ENCODE peak calls at places on chromosomes 3 and 15, in seven cellular contexts. M, E, L, A, C, Q and I are unnamed samples. For H3K4me1, the result is how much of the 10 kb centered on the place peaks cover.

GRCh38 chr3:112759681-112760080 is 87.0 kb downstream of the CD200R1L start:
- DNase-seq in Q (no peak), E (no peak), A (no peak), L (no peak), C (no peak), M (no peak), I (no peak)

GRCh38 chr15:98725874-98726273 is 77.5 kb downstream of the IGF1R start:
- DNase-seq in E (no peak), C (no peak), A (no peak), Q (no peak), M (no peak), L (no peak), I (peak)

GRCh38 chr3:8239718-8240698 is 261.6 kb upstream of the LMCD1 start:
- DNase-seq in A (peak), E (no peak), C (peak), L (no peak), M (peak), Q (peak), I (peak)

GRCh38 chr3:110419096-110419495 is 652.5 kb upstream of the NECTIN3 start:
- DNase-seq in A (no peak), C (no peak), Q (no peak), E (no peak), M (peak), L (no peak), I (no peak)

GRCh38 chr3:33096103-33096868 is 660 bp downstream of the GLB1 start:
- DNase-seq in A (peak), Q (peak), L (peak), C (peak), E (peak), M (peak), I (peak)

GRCh38 chr3:159764211-159765024 is 224.2 kb upstream of the IL12A start:
- DNase-seq in A (no peak), Q (peak), M (peak), L (no peak), E (peak), C (peak), I (peak)

GRCh38 chr3:64691051-64691450 is 3.3 kb upstream of the ADAMTS9 start:
- DNase-seq in Q (no peak), C (peak), M (peak), E (peak), L (peak), A (no peak), I (no peak)

GRCh38 chr3:123352134-123352554 is 96.7 kb downstream of the ADCY5 start:
- DNase-seq in E (peak), A (no peak), C (no peak), M (no peak), L (no peak), Q (no peak), I (no peak)

GRCh38 chr15:80953001-80953952 is 36.3 kb downstream of the MESD start:
- DNase-seq in L (no peak), E (no peak), M (no peak), C (no peak), A (no peak), Q (no peak), I (no peak)

GRCh38 chr3:140733623-140734022 is 55.8 kb downstream of the TRIM42 start:
- DNase-seq in E (no peak), C (no peak), Q (no peak), L (no peak), A (no peak), M (no peak), I (no peak)

GRCh38 chr3:54206874-54207273 is 84.5 kb downstream of the CACNA2D3 start:
- DNase-seq in A (no peak), C (no peak), M (no peak), E (no peak), L (no peak), Q (peak), I (no peak)

GRCh38 chr3:57444469-57444868 is 99.7 kb downstream of the DNAH12 start:
- DNase-seq in C (no peak), E (no peak), A (no peak), Q (no peak), M (no peak), L (no peak), I (peak)

GRCh38 chr3:123757281-123757940 is 126.7 kb downstream of the MYLK start:
- DNase-seq in C (no peak), L (no peak), E (no peak), Q (no peak), M (no peak), A (no peak), I (no peak)

GRCh38 chr3:48301814-48302194 is 31.7 kb downstream of the SPINK8 start:
- DNase-seq in E (peak), Q (peak), C (peak), M (peak), A (peak), L (peak), I (peak)

GRCh38 chr15:39578851-39579486 is 1.9 kb upstream of the THBS1 start:
- DNase-seq in E (no peak), Q (no peak), M (peak), L (no peak), A (no peak), C (peak), I (no peak)

GRCh38 chr15:29612096-29612495 is 210.2 kb downstream of the TJP1 start:
- DNase-seq in E (no peak), M (peak), C (no peak), A (no peak), L (no peak), Q (no peak), I (no peak)

GRCh38 chr3:125231895-125232294 is 19.3 kb upstream of the SLC12A8 start:
- DNase-seq in A (no peak), C (peak), Q (no peak), M (peak), L (no peak), E (no peak), I (no peak)

GRCh38 chr3:180523040-180523439 is 78.9 kb upstream of the TTC14 start:
- DNase-seq in A (no peak), L (no peak), E (no peak), M (no peak), Q (no peak), C (no peak), I (no peak)

DNA sequence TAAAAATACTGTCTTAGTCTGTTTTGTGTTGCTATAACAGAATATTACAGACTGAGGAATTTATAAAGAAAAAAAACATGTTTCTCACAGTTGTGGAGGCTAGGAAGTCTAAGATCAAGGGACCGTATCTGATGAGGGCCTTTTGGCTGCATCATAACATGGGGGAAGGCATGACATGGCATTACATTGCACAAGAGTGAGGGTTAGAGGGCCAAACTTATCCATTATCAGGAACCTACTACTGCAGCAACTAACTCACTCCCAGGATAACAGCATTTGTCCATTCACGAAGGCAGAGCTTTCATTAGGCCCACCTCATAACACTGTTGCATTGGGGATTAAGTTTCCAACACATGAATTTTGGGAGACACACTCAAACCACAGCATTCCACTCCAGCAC is 30.3 kb downstream of the SYN2 start:
- DNase-seq in M (no peak), C (no peak), Q (no peak), L (no peak), A (no peak), E (no peak), I (no peak)
- H3K4me1 ChIP-seq in M (under half), C (under half), Q (under half), L (under half), A (under half), E (under half), I (under half)

GRCh38 chr3:129176051-129176450 is 7.6 kb downstream of the CNBP start:
- DNase-seq in E (no peak), L (no peak), C (no peak), Q (no peak), A (no peak), M (no peak), I (no peak)

GRCh38 chr3:129173725-129174124 is 10.0 kb downstream of the CNBP start:
- DNase-seq in M (no peak), E (no peak), C (no peak), L (no peak), A (no peak), Q (no peak), I (no peak)

GRCh38 chr3:129173206-129173605 is 10.5 kb downstream of the CNBP start:
- DNase-seq in L (no peak), M (no peak), A (no peak), C (no peak), E (no peak), Q (no peak), I (no peak)
- H3K4me3 ChIP-seq in L (no peak), M (no peak), A (no peak), C (no peak), E (no peak), Q (no peak), I (no peak)

GRCh38 chr3:136751259-136752045 is 726 bp downstream of the STAG1 start:
- DNase-seq in A (peak), Q (peak), L (peak), C (peak), M (peak), E (peak), I (peak)

GRCh38 chr3:136750209-136750921 is 1.8 kb downstream of the STAG1 start:
- DNase-seq in C (peak), E (no peak), A (no peak), Q (no peak), L (no peak), M (no peak), I (peak)

GRCh38 chr3:136750922-136751258 is 1.3 kb downstream of the STAG1 start:
- DNase-seq in Q (no peak), C (peak), L (no peak), M (peak), A (no peak), E (no peak), I (no peak)

GRCh38 chr3:136752046-136752326 is 192 bp downstream of the STAG1 start:
- DNase-seq in A (no peak), C (no peak), L (no peak), E (no peak), M (no peak), Q (peak), I (no peak)

GRCh38 chr3:136749106-136749505 is 3.1 kb downstream of the STAG1 start:
- DNase-seq in A (no peak), L (no peak), Q (no peak), M (no peak), E (no peak), C (no peak), I (peak)
- H3K27ac ChIP-seq in A (no peak), L (peak), Q (peak), M (peak), E (peak), C (peak), I (no peak)

GRCh38 chr3:134328147-134328591 is 46.1 kb downstream of the AMOTL2 start:
- DNase-seq in C (peak), E (no peak), A (no peak), L (no peak), Q (no peak), M (peak), I (no peak)

GRCh38 chr3:134327594-134327975 is 46.7 kb downstream of the AMOTL2 start:
- DNase-seq in A (no peak), L (peak), Q (no peak), M (peak), E (no peak), C (peak), I (no peak)

GRCh38 chr3:134330895-134331810 is 43.1 kb downstream of the AMOTL2 start:
- DNase-seq in E (no peak), L (no peak), A (no peak), C (peak), M (peak), Q (no peak), I (no peak)

GRCh38 chr3:134326760-134327593 is 47.3 kb downstream of the AMOTL2 start:
- DNase-seq in M (peak), E (no peak), Q (no peak), L (peak), A (no peak), C (peak), I (no peak)

GRCh38 chr3:134328846-134329245 is 45.4 kb downstream of the AMOTL2 start:
- DNase-seq in M (no peak), A (no peak), E (no peak), C (no peak), Q (no peak), L (no peak), I (no peak)
- H3K4me1 ChIP-seq in M (under half), A (under half), E (half or more), C (half or more), Q (under half), L (under half), I (under half)

DNA sequence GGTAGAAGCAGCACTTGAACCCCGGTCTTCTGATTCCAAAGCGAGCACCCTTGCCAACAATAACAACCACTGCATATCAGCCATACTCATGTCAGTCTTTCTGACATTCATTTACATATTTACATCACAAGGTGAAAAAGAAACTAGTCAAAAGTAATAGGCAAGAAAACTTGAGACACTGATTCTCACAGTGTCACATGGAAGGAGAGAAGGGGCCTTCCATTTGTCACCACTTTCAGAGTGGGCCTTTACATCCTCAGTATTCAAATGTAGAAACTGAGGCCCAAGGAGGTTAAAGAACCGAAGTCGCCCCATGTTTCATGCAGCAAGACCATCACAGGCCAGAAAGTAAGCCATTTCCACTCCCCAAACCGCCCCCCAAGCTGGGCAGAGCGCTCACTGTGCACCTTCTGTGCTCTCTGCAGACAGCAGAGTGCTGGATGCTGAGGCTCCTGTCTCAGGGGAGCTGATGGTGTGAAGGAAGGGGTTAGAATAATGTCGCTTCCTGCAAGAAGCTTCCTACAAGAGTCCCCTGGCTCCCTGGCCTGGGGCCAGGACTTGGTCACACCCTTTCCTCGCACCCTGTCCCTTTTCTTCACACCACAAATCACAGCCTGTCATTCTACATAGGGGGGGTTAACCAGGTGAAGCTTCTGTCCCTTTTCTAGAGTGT is 260.1 kb downstream of the UACA start:
- DNase-seq in A (no peak), Q (no peak), M (no peak), E (no peak), C (no peak), L (no peak), I (no peak)
- H3K4me3 ChIP-seq in A (no peak), Q (no peak), M (no peak), E (no peak), C (no peak), L (no peak), I (no peak)

GRCh38 chr3:62873672-62874397 is 1.4 kb downstream of the CADPS start:
- DNase-seq in Q (peak), L (no peak), C (peak), E (no peak), A (peak), M (no peak), I (peak)

GRCh38 chr3:62872318-62872717 is 2.9 kb downstream of the CADPS start:
- DNase-seq in L (no peak), M (no peak), Q (no peak), C (no peak), E (no peak), A (no peak), I (no peak)

GRCh38 chr3:62874398-62875102 is 666 bp downstream of the CADPS start:
- DNase-seq in E (no peak), A (no peak), Q (peak), C (no peak), L (no peak), M (no peak), I (no peak)

GRCh38 chr3:62876064-62876463 is 848 bp upstream of the CADPS start:
- DNase-seq in C (peak), L (no peak), E (no peak), A (no peak), Q (peak), M (peak), I (peak)

DNA sequence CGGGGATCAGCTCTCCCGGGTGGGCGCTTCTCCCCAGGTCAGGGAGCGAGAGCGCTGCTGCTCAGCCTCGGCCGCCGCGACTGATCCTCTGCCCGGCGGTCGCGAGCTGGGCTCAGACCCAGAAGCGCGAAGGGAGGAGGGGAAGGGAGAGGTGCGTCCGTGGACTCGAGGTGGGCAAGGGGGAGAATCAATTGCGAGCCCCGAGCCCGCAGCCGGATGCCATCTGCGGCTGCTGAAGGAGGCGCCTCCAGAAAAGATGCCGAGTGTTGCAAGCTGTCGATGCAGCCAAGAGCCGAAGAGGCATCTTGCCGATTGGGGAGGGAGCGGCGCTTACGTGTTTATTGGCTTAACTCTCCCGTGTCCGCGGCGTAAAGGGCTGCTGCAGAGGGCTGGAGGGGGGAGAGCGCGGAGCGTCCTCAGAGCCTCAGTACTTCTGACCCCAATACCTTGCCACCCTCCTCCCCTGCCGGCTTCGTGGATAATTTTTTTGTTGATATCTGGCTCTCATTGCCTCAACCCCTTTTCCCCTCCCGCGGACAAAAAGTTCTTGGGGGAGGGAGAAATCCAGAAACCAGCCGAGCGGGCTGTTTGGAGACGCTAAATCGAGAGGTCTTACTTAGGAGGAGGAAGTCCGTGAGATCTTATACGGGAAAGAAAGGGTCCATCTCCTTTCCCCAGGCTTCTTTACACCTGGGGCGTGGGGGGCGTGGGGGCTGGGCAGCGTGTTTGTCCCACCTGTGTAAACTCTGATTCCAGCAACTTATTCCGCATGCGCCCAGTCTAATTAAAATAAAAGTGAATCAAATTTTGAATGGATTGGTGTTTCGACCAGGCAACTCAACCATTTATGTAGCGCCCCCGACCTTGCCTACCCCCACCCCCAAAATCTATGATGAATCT is at the start of gene CADPS:
- DNase-seq in L (no peak), A (no peak), C (peak), E (no peak), Q (peak), M (no peak), I (peak)
- H3K27ac ChIP-seq in L (no peak), A (no peak), C (no peak), E (peak), Q (peak), M (peak), I (no peak)

GRCh38 chr3:23594066-23594465 is 211.7 kb upstream of the UBE2E1 start:
- DNase-seq in A (no peak), M (peak), Q (no peak), E (no peak), C (no peak), L (no peak), I (no peak)
- H3K4me1 ChIP-seq in A (under half), M (under half), Q (under half), E (under half), C (under half), L (under half), I (under half)

GRCh38 chr15:66706840-66707239 is 4.8 kb downstream of the SMAD6 start:
- DNase-seq in C (no peak), Q (peak), E (no peak), M (no peak), L (no peak), A (no peak), I (no peak)
- H3K4me3 ChIP-seq in C (peak), Q (no peak), E (peak), M (peak), L (no peak), A (no peak), I (no peak)